ENCODE peak calls at places on chromosomes 13 and 19, in six cellular contexts. D is glutamatergic neuron; Z is stimulated activated CD8-positive, alpha-beta memory T cell treated with anti-CD3 and anti-CD28 coated beads, Interleukin-7, amount 100 ng/mL, for 1 hour; F is Karpas-422; H is stimulated activated CD4-positive, alpha-beta T cell treated with anti-CD3 and anti-CD28 coated beads, TNF-alpha, amount 100 ng/mL, for 1 hour; X is GM04504. M is an unnamed sample.

GRCh38 chr19:44642375-44642774 is 1.3 kb upstream of the PVR start:
- DNase-seq in D (no peak), Z (no peak), F (no peak), H (no peak), X (no peak), M (no peak)

GRCh38 chr19:6536138-6536671 is 5.4 kb downstream of the TNFSF9 start:
- DNase-seq in D (no peak), Z (peak; percentile 47), F (peak; percentile 99), H (no peak), X (no peak), M (no peak)

GRCh38 chr13:95924389-95924994 is 128.7 kb downstream of the UGGT2 start:
- DNase-seq in D (no peak), Z (no peak), F (no peak), H (no peak), X (peak; percentile 39), M (no peak)

GRCh38 chr19:16649734-16650133 is 10.2 kb downstream of the SMIM7 start:
- DNase-seq in D (no peak), Z (no peak), F (no peak), H (no peak), X (no peak), M (no peak)

GRCh38 chr13:31859546-31859945 is 120.2 kb downstream of the RXFP2 start:
- DNase-seq in D (peak; percentile 71), Z (no peak), F (peak; percentile 43), H (no peak), X (no peak), M (no peak)

GRCh38 chr13:30618186-30618937 is 642 bp downstream of the USPL1 start:
- DNase-seq in D (peak; percentile 20), Z (no peak), F (peak; percentile 71), H (no peak), X (no peak), M (no peak)

GRCh38 chr13:32060319-32060924 is 28.8 kb downstream of the FRY start:
- DNase-seq in D (no peak), Z (no peak), F (no peak), H (no peak), X (no peak), M (no peak)

GRCh38 chr13:24741016-24741662 is 22.8 kb upstream of the RNF17 start:
- DNase-seq in D (no peak), Z (no peak), F (peak; percentile 73), H (no peak), X (no peak), M (no peak)

GRCh38 chr13:29369060-29369743 is 226.3 kb downstream of the SLC7A1 start:
- DNase-seq in D (no peak), Z (no peak), F (peak; percentile 81), H (no peak), X (peak; percentile 6), M (peak; percentile 9)

GRCh38 chr13:94169783-94170513 is 309.5 kb downstream of the DCT start:
- DNase-seq in D (no peak), Z (no peak), F (no peak), H (no peak), X (no peak), M (no peak)

GRCh38 chr19:800360-801029 is 3.2 kb downstream of the PTBP1 start:
- DNase-seq in D (no peak), Z (no peak), F (no peak), H (no peak), X (no peak), M (no peak)

GRCh38 chr19:5072115-5072514 is 103.2 kb downstream of the KDM4B start:
- DNase-seq in D (no peak), Z (no peak), F (no peak), H (no peak), X (no peak), M (no peak)

GRCh38 chr13:106155411-106155810 is 380.1 kb downstream of the EFNB2 start:
- DNase-seq in D (no peak), Z (no peak), F (no peak), H (no peak), X (no peak), M (no peak)

GRCh38 chr19:33283578-33283977 is 18.8 kb downstream of the CEBPA start:
- DNase-seq in D (no peak), Z (no peak), F (no peak), H (no peak), X (no peak), M (no peak)

GRCh38 chr13:64538711-64539110 is 2691.4 kb downstream of the PCDH9 start:
- DNase-seq in D (no peak), Z (no peak), F (no peak), H (no peak), X (no peak), M (no peak)

GRCh38 chr13:110391273-110391672 is 84.2 kb downstream of the COL4A2 start:
- DNase-seq in D (no peak), Z (no peak), F (no peak), H (no peak), X (no peak), M (no peak)

GRCh38 chr19:8128551-8128950 is 20.8 kb downstream of the FBN3 start:
- DNase-seq in D (no peak), Z (no peak), F (no peak), H (no peak), X (no peak), M (no peak)

GRCh38 chr19:12789098-12789903 is 2.0 kb upstream of the JUNB start:
- DNase-seq in D (peak; percentile 18), Z (no peak), F (peak; percentile 53), H (no peak), X (no peak), M (no peak)

GRCh38 chr19:41319500-41320184 is 9.7 kb downstream of the CCDC97 start:
- DNase-seq in D (no peak), Z (no peak), F (no peak), H (no peak), X (no peak), M (no peak)

GRCh38 chr19:33390908-33391630 is 17.6 kb downstream of the CEBPG start:
- DNase-seq in D (no peak), Z (no peak), F (no peak), H (no peak), X (no peak), M (no peak)

M was measured in iPS DF 6.9.